ENCODE peak calls at places on chromosome 1, in nine cellular contexts. S, Q, H, M, V, P, R, C and G are unnamed samples.

GRCh38 chr1:197799271-197799670 is 24.0 kb upstream of the DENND1B start:
- DNase-seq in V (no peak), M (no peak), R (no peak), P (peak; percentile 57), S (no peak), C (no peak), H (no peak), Q (no peak), G (no peak)

GRCh38 chr1:164588388-164589341 is 29.7 kb downstream of the PBX1 start:
- DNase-seq in C (no peak), V (peak; percentile 37), P (no peak), M (peak; percentile 92), R (no peak), S (no peak), H (no peak), Q (no peak), G (no peak)

GRCh38 chr1:234260578-234260977 is 112.7 kb upstream of the COA6 start:
- DNase-seq in V (no peak), R (no peak), H (no peak), C (no peak), S (no peak), P (no peak), Q (no peak), M (no peak), G (no peak)

GRCh38 chr1:22503721-22504410 is 52.2 kb downstream of the ZBTB40 start:
- DNase-seq in R (no peak), Q (no peak), V (no peak), M (no peak), S (no peak), C (no peak), P (peak; percentile 27), H (no peak), G (no peak)

GRCh38 chr1:162548170-162548569 is 13.4 kb upstream of the UAP1 start:
- DNase-seq in C (no peak), P (peak; percentile 30), M (no peak), V (no peak), R (peak; percentile 31), S (no peak), H (no peak), Q (no peak), G (no peak)

GRCh38 chr1:161887724-161888287 is 121.7 kb downstream of the ATF6 start:
- DNase-seq in M (no peak), H (no peak), C (no peak), R (no peak), S (no peak), V (no peak), P (no peak), Q (no peak), G (no peak)

GRCh38 chr1:78168306-78168705 is 122.5 kb downstream of the GIPC2 start:
- DNase-seq in C (no peak), R (no peak), Q (no peak), P (peak; percentile 9), S (no peak), V (no peak), H (no peak), M (no peak), G (no peak)

GRCh38 chr1:218878369-218878768 is 295.3 kb upstream of the LYPLAL1 start:
- DNase-seq in H (no peak), P (no peak), M (no peak), S (no peak), V (no peak), R (no peak), Q (no peak), C (no peak), G (no peak)

GRCh38 chr1:228989992-228990827 is 254.9 kb downstream of the RHOU start:
- DNase-seq in S (peak; percentile 65), M (peak; percentile 92), C (no peak), Q (peak; percentile 68), P (no peak), H (peak; percentile 10), R (no peak), V (no peak), G (no peak)

GRCh38 chr1:52920791-52921291 is 699 bp downstream of the ECHDC2 start:
- DNase-seq in R (no peak), P (peak; percentile 38), C (no peak), V (no peak), S (no peak), Q (no peak), M (peak; percentile 74), H (no peak), G (no peak)

GRCh38 chr1:33164120-33164519 is 17.7 kb downstream of the TRIM62 start:
- DNase-seq in V (no peak), C (no peak), Q (no peak), P (no peak), S (no peak), R (no peak), M (no peak), H (no peak), G (no peak)

GRCh38 chr1:75233302-75233929 is 99.2 kb downstream of the LHX8 start:
- DNase-seq in S (no peak), M (no peak), H (peak; percentile 74), R (no peak), V (no peak), C (no peak), P (peak; percentile 3), Q (peak; percentile 33), G (no peak)

GRCh38 chr1:37265786-37266667 is 208.4 kb upstream of the ZC3H12A start:
- DNase-seq in H (no peak), C (no peak), P (no peak), V (no peak), R (no peak), S (no peak), Q (no peak), M (no peak), G (no peak)

GRCh38 chr1:26861286-26861701 is 1.7 kb upstream of the SFN start:
- DNase-seq in H (no peak), R (no peak), M (no peak), P (peak; percentile 56), Q (no peak), S (no peak), C (no peak), V (no peak), G (no peak)

GRCh38 chr1:33745942-33746341 is 117.9 kb upstream of the HMGB4 start:
- DNase-seq in V (no peak), H (no peak), R (no peak), Q (no peak), C (no peak), M (no peak), P (no peak), S (no peak), G (no peak)

GRCh38 chr1:39178541-39179431 is 25.7 kb upstream of the MACF1 start:
- DNase-seq in S (no peak), P (peak; percentile 52), H (no peak), M (no peak), V (no peak), Q (no peak), R (no peak), C (no peak), G (no peak)

GRCh38 chr1:201912832-201913231 is 24.1 kb downstream of the SHISA4 start:
- DNase-seq in H (no peak), V (no peak), R (no peak), P (peak; percentile 65), Q (no peak), C (no peak), M (no peak), S (no peak), G (no peak)

GRCh38 chr1:2226525-2227340 is 1.4 kb upstream of the SKI start:
- DNase-seq in P (no peak), Q (no peak), V (no peak), R (no peak), H (no peak), S (no peak), M (peak; percentile 78), C (no peak), G (no peak)

GRCh38 chr1:73782901-73783300 is 415.1 kb downstream of the LRRIQ3 start:
- DNase-seq in S (no peak), V (no peak), C (no peak), M (no peak), P (no peak), Q (no peak), R (no peak), H (no peak), G (no peak)

GRCh38 chr1:29590583-29591555 is 354.5 kb downstream of the PTPRU start:
- DNase-seq in V (no peak), R (no peak), Q (no peak), C (no peak), S (no peak), H (no peak), M (no peak), P (no peak), G (no peak)

GRCh38 chr1:8104278-8105236 is 78.4 kb upstream of the ERRFI1 start:
- DNase-seq in C (no peak), Q (no peak), S (no peak), V (no peak), R (no peak), M (no peak), P (no peak), H (no peak), G (no peak)

GRCh38 chr1:188822248-188822647 is 1655.4 kb downstream of the BRINP3 start:
- DNase-seq in H (no peak), P (no peak), R (no peak), Q (peak; percentile 35), S (no peak), C (no peak), V (no peak), M (no peak), G (no peak)

GRCh38 chr1:234604726-234605492 is 5.1 kb downstream of the IRF2BP2 start:
- DNase-seq in V (no peak), C (no peak), Q (no peak), H (peak; percentile 37), M (no peak), S (no peak), R (no peak), P (no peak), G (no peak)

GRCh38 chr1:84103197-84103992 is 40.7 kb upstream of the PRKACB start:
- DNase-seq in M (peak; percentile 57), H (no peak), V (no peak), C (no peak), Q (peak; percentile 84), S (no peak), R (no peak), P (peak; percentile 62), G (no peak)

GRCh38 chr1:234825498-234826176 is 215.7 kb upstream of the IRF2BP2 start:
- DNase-seq in M (no peak), P (no peak), S (no peak), V (no peak), R (no peak), Q (no peak), C (no peak), H (no peak), G (no peak)

GRCh38 chr1:6888268-6888667 is 103.0 kb downstream of the CAMTA1 start:
- DNase-seq in R (no peak), Q (no peak), P (no peak), V (no peak), S (no peak), C (no peak), M (no peak), H (no peak), G (no peak)

GRCh38 chr1:64550505-64550904 is 80.6 kb downstream of the CACHD1 start:
- DNase-seq in V (no peak), M (no peak), H (no peak), P (no peak), Q (no peak), R (no peak), S (no peak), C (no peak), G (no peak)

GRCh38 chr1:78779831-78780230 is 130.2 kb downstream of the IFI44 start:
- DNase-seq in C (no peak), V (no peak), S (no peak), P (no peak), R (no peak), H (no peak), M (no peak), Q (no peak), G (no peak)

GRCh38 chr1:201916649-201917249 is 28.1 kb downstream of the SHISA4 start:
- DNase-seq in H (no peak), Q (peak; percentile 61), C (no peak), R (no peak), V (no peak), P (peak; percentile 76), S (peak; percentile 58), M (peak; percentile 80), G (no peak)

GRCh38 chr1:228216371-228217320 is 8.8 kb downstream of the OBSCN start:
- DNase-seq in R (no peak), V (no peak), H (no peak), C (no peak), P (no peak), S (no peak), M (peak; percentile 79), Q (peak; percentile 62), G (no peak)

GRCh38 chr1:83761084-83761760 is 237.7 kb downstream of the TTLL7 start:
- DNase-seq in Q (no peak), P (no peak), M (no peak), R (no peak), V (no peak), C (no peak), H (peak; percentile 90), S (no peak), G (no peak)